ENCODE peak calls at places on chromosomes 3 and 15, in eight cellular contexts. One of them, this sample, is unnamed.
A peak's percentile ranks its signal among the peaks of the same experiment; 100 is the strongest.

GRCh38 chr3:151384741-151385174 is at the start of gene P2RY12:
- DNase-seq in naive thymus-derived CD4-positive, alpha-beta T cell: no peak
- DNase-seq in OCI-LY7: peak; percentile 35
- DNase-seq in H9: no peak
- DNase-seq in ovary: no peak
- DNase-seq in coronary artery: no peak
- DNase-seq in sigmoid colon: no peak
- DNase-seq in SK-N-SH: no peak
- DNase-seq in this sample: no peak

GRCh38 chr3:57948782-57949242 is 59.4 kb upstream of the FLNB start:
- DNase-seq in naive thymus-derived CD4-positive, alpha-beta T cell: no peak
- DNase-seq in OCI-LY7: no peak
- DNase-seq in H9: peak; percentile 30
- DNase-seq in ovary: no peak
- DNase-seq in coronary artery: no peak
- DNase-seq in sigmoid colon: peak; percentile 64
- DNase-seq in SK-N-SH: no peak
- DNase-seq in this sample: no peak

GRCh38 chr3:122754867-122755835 is 38.5 kb downstream of the HSPBAP1 start:
- DNase-seq in naive thymus-derived CD4-positive, alpha-beta T cell: peak; percentile 44
- DNase-seq in OCI-LY7: peak; percentile 48
- DNase-seq in H9: peak; percentile 70
- DNase-seq in ovary: no peak
- DNase-seq in coronary artery: no peak
- DNase-seq in sigmoid colon: no peak
- DNase-seq in SK-N-SH: peak; percentile 30
- DNase-seq in this sample: peak; percentile 52

GRCh38 chr3:49799761-49800160 is at the start of gene CDHR4:
- DNase-seq in naive thymus-derived CD4-positive, alpha-beta T cell: no peak
- DNase-seq in OCI-LY7: no peak
- DNase-seq in H9: no peak
- DNase-seq in ovary: no peak
- DNase-seq in coronary artery: peak; percentile 87
- DNase-seq in sigmoid colon: no peak
- DNase-seq in SK-N-SH: no peak
- DNase-seq in this sample: peak; percentile 71

GRCh38 chr3:7461202-7461825 is 600.4 kb downstream of the GRM7 start:
- DNase-seq in naive thymus-derived CD4-positive, alpha-beta T cell: no peak
- DNase-seq in OCI-LY7: no peak
- DNase-seq in H9: no peak
- DNase-seq in ovary: no peak
- DNase-seq in coronary artery: no peak
- DNase-seq in sigmoid colon: no peak
- DNase-seq in SK-N-SH: no peak
- DNase-seq in this sample: no peak

GRCh38 chr3:64685800-64686445 is 1.9 kb downstream of the ADAMTS9 start:
- DNase-seq in naive thymus-derived CD4-positive, alpha-beta T cell: no peak
- DNase-seq in OCI-LY7: no peak
- DNase-seq in H9: peak; percentile 94
- DNase-seq in ovary: peak; percentile 97
- DNase-seq in coronary artery: peak; percentile 97
- DNase-seq in sigmoid colon: peak; percentile 99
- DNase-seq in SK-N-SH: peak; percentile 84
- DNase-seq in this sample: peak; percentile 98

GRCh38 chr15:78396976-78397375 is 41.0 kb upstream of the IREB2 start:
- DNase-seq in naive thymus-derived CD4-positive, alpha-beta T cell: no peak
- DNase-seq in OCI-LY7: peak; percentile 8
- DNase-seq in H9: peak; percentile 64
- DNase-seq in ovary: peak; percentile 13
- DNase-seq in coronary artery: no peak
- DNase-seq in sigmoid colon: peak; percentile 87
- DNase-seq in SK-N-SH: no peak
- DNase-seq in this sample: peak; percentile 63

GRCh38 chr3:12986986-12987385 is 86.2 kb downstream of the IQSEC1 start:
- DNase-seq in naive thymus-derived CD4-positive, alpha-beta T cell: no peak
- DNase-seq in OCI-LY7: no peak
- DNase-seq in H9: no peak
- DNase-seq in ovary: no peak
- DNase-seq in coronary artery: no peak
- DNase-seq in sigmoid colon: no peak
- DNase-seq in SK-N-SH: no peak
- DNase-seq in this sample: no peak

GRCh38 chr3:188788621-188789081 is 383.1 kb upstream of the TPRG1 start:
- DNase-seq in naive thymus-derived CD4-positive, alpha-beta T cell: peak; percentile 33
- DNase-seq in OCI-LY7: no peak
- DNase-seq in H9: no peak
- DNase-seq in ovary: no peak
- DNase-seq in coronary artery: no peak
- DNase-seq in sigmoid colon: no peak
- DNase-seq in SK-N-SH: no peak
- DNase-seq in this sample: peak; percentile 93

GRCh38 chr3:3177861-3178497 is 1.5 kb downstream of the CRBN start:
- DNase-seq in naive thymus-derived CD4-positive, alpha-beta T cell: no peak
- DNase-seq in OCI-LY7: no peak
- DNase-seq in H9: no peak
- DNase-seq in ovary: no peak
- DNase-seq in coronary artery: no peak
- DNase-seq in sigmoid colon: no peak
- DNase-seq in SK-N-SH: no peak
- DNase-seq in this sample: no peak

GRCh38 chr3:188184160-188184559 is 30.2 kb downstream of the LPP start:
- DNase-seq in naive thymus-derived CD4-positive, alpha-beta T cell: no peak
- DNase-seq in OCI-LY7: no peak
- DNase-seq in H9: no peak
- DNase-seq in ovary: no peak
- DNase-seq in coronary artery: no peak
- DNase-seq in sigmoid colon: no peak
- DNase-seq in SK-N-SH: no peak
- DNase-seq in this sample: no peak

GRCh38 chr15:74317820-74318375 is 49.5 kb downstream of the CYP11A1 start:
- DNase-seq in naive thymus-derived CD4-positive, alpha-beta T cell: no peak
- DNase-seq in OCI-LY7: no peak
- DNase-seq in H9: no peak
- DNase-seq in ovary: peak; percentile 85
- DNase-seq in coronary artery: peak; percentile 95
- DNase-seq in sigmoid colon: peak; percentile 93
- DNase-seq in SK-N-SH: peak; percentile 42
- DNase-seq in this sample: no peak

GRCh38 chr15:65258863-65259262 is 27.8 kb downstream of the PARP16 start:
- DNase-seq in naive thymus-derived CD4-positive, alpha-beta T cell: no peak
- DNase-seq in OCI-LY7: no peak
- DNase-seq in H9: no peak
- DNase-seq in ovary: peak; percentile 43
- DNase-seq in coronary artery: no peak
- DNase-seq in sigmoid colon: peak; percentile 81
- DNase-seq in SK-N-SH: no peak
- DNase-seq in this sample: no peak

GRCh38 chr3:159733194-159733860 is 255.3 kb upstream of the IL12A start:
- DNase-seq in naive thymus-derived CD4-positive, alpha-beta T cell: no peak
- DNase-seq in OCI-LY7: no peak
- DNase-seq in H9: no peak
- DNase-seq in ovary: no peak
- DNase-seq in coronary artery: no peak
- DNase-seq in sigmoid colon: no peak
- DNase-seq in SK-N-SH: no peak
- DNase-seq in this sample: peak; percentile 67

GRCh38 chr15:48516125-48516524 is 129.4 kb downstream of the FBN1 start:
- DNase-seq in naive thymus-derived CD4-positive, alpha-beta T cell: no peak
- DNase-seq in OCI-LY7: no peak
- DNase-seq in H9: no peak
- DNase-seq in ovary: no peak
- DNase-seq in coronary artery: no peak
- DNase-seq in sigmoid colon: no peak
- DNase-seq in SK-N-SH: no peak
- DNase-seq in this sample: no peak

GRCh38 chr15:48507416-48508065 is 138.0 kb downstream of the FBN1 start:
- DNase-seq in naive thymus-derived CD4-positive, alpha-beta T cell: peak; percentile 1
- DNase-seq in OCI-LY7: peak; percentile 41
- DNase-seq in H9: peak; percentile 37
- DNase-seq in ovary: peak; percentile 25
- DNase-seq in coronary artery: no peak
- DNase-seq in sigmoid colon: no peak
- DNase-seq in SK-N-SH: peak; percentile 42
- DNase-seq in this sample: peak; percentile 84

GRCh38 chr15:48515497-48515896 is 130.0 kb downstream of the FBN1 start:
- DNase-seq in naive thymus-derived CD4-positive, alpha-beta T cell: no peak
- DNase-seq in OCI-LY7: no peak
- DNase-seq in H9: no peak
- DNase-seq in ovary: no peak
- DNase-seq in coronary artery: no peak
- DNase-seq in sigmoid colon: no peak
- DNase-seq in SK-N-SH: no peak
- DNase-seq in this sample: no peak

GRCh38 chr15:48514103-48514817 is 131.2 kb downstream of the FBN1 start:
- DNase-seq in naive thymus-derived CD4-positive, alpha-beta T cell: no peak
- DNase-seq in OCI-LY7: no peak
- DNase-seq in H9: no peak
- DNase-seq in ovary: no peak
- DNase-seq in coronary artery: no peak
- DNase-seq in sigmoid colon: no peak
- DNase-seq in SK-N-SH: no peak
- DNase-seq in this sample: no peak

DNA sequence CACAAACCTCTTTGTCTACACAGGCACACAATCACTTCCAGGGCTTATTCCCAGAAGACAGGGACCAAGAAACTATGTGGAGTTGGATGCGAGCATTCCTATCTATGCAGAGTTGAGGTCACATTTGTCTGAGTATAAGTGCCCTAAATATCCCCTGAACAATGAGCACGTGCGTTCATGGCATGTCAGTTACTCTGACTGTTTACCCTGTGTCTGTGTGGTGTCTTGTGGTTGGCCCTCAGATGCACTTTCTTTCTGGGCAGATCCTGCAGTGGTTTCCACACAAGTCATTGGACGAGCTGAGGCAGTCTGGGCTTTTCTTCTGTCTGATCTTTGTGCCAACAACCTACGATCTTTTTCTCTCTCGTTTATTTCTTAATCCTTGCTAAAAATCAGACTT is 134.5 kb downstream of the FBN1 start:
- DNase-seq in naive thymus-derived CD4-positive, alpha-beta T cell: no peak
- DNase-seq in OCI-LY7: no peak
- DNase-seq in H9: no peak
- DNase-seq in ovary: no peak
- DNase-seq in coronary artery: no peak
- DNase-seq in sigmoid colon: peak; percentile 68
- DNase-seq in SK-N-SH: no peak
- DNase-seq in this sample: peak; percentile 16
- H3K27ac ChIP-seq in naive thymus-derived CD4-positive, alpha-beta T cell: no peak overlapping the region
- H3K27ac ChIP-seq in OCI-LY7: no peak overlapping the region
- H3K27ac ChIP-seq in H9: no peak overlapping the region
- H3K27ac ChIP-seq in ovary: no peak overlapping the region
- H3K27ac ChIP-seq in coronary artery: no peak overlapping the region
- H3K27ac ChIP-seq in sigmoid colon: peak overlapping the region; percentile 33
- H3K27ac ChIP-seq in SK-N-SH: no peak overlapping the region
- H3K27ac ChIP-seq in this sample: no peak overlapping the region

DNA sequence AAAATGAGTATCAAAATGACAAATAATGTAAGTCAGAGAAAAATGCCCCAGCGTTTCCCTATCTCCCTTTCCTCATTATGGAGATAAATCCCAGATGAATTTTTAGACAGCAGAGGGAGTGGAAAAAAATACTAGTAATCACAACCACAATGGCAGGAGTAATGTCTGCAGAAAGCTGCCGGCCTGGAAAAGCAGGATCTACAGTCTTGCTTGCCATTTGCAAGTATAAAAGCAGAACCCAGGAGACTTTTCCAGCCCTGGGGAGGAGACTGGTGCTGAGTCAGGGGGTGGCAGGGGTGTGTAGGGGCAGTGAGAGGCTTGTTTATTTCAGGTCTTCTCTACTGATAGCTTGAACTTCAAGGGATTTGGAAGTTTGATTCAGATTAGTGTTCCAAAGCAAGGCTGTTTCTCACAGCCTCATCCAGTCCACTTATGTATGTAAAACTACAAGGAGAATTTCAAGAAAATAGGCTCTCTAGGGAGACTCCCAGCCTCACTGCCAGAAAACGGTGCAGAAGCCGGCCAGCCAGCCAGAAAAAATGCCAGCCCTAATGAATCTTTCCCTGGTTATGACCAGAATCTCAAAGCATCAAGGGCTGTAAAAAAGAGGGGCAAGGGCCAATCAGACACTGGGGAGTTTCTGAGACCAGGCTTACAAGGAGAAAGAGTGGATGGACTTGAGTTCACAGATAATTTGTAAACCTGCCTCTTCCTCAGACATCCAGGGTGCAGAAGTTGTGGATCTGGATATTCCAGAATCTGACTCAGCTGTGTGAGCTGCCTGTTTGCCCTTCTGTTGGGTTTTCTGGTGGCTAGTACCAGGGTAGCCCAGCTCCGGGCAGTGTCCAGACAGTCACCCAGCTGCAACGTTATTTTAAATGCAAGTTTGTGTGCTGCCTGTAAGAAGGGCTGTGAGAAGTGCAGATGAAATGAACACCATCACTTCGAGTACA is 1052.7 kb downstream of the TUSC7 start:
- DNase-seq in naive thymus-derived CD4-positive, alpha-beta T cell: no peak
- DNase-seq in OCI-LY7: no peak
- DNase-seq in H9: no peak
- DNase-seq in ovary: no peak
- DNase-seq in coronary artery: no peak
- DNase-seq in sigmoid colon: no peak
- DNase-seq in SK-N-SH: peak; percentile 15
- DNase-seq in this sample: no peak
- H3K27ac ChIP-seq in naive thymus-derived CD4-positive, alpha-beta T cell: no peak overlapping the region
- H3K27ac ChIP-seq in OCI-LY7: no peak overlapping the region
- H3K27ac ChIP-seq in H9: no peak overlapping the region
- H3K27ac ChIP-seq in ovary: no peak overlapping the region
- H3K27ac ChIP-seq in coronary artery: no peak overlapping the region
- H3K27ac ChIP-seq in sigmoid colon: no peak overlapping the region
- H3K27ac ChIP-seq in SK-N-SH: peak overlapping the region; percentile 93
- H3K27ac ChIP-seq in this sample: no peak overlapping the region

GRCh38 chr3:146803746-146804145 is 198.6 kb upstream of the PLSCR5 start:
- DNase-seq in naive thymus-derived CD4-positive, alpha-beta T cell: no peak
- DNase-seq in OCI-LY7: no peak
- DNase-seq in H9: no peak
- DNase-seq in ovary: no peak
- DNase-seq in coronary artery: no peak
- DNase-seq in sigmoid colon: no peak
- DNase-seq in SK-N-SH: no peak
- DNase-seq in this sample: peak; percentile 69
- H3K27ac ChIP-seq in naive thymus-derived CD4-positive, alpha-beta T cell: no peak overlapping the region
- H3K27ac ChIP-seq in OCI-LY7: no peak overlapping the region
- H3K27ac ChIP-seq in H9: no peak overlapping the region
- H3K27ac ChIP-seq in ovary: no peak overlapping the region
- H3K27ac ChIP-seq in coronary artery: no peak overlapping the region
- H3K27ac ChIP-seq in sigmoid colon: no peak overlapping the region
- H3K27ac ChIP-seq in SK-N-SH: peak overlapping the region; percentile 79
- H3K27ac ChIP-seq in this sample: no peak overlapping the region

DNA sequence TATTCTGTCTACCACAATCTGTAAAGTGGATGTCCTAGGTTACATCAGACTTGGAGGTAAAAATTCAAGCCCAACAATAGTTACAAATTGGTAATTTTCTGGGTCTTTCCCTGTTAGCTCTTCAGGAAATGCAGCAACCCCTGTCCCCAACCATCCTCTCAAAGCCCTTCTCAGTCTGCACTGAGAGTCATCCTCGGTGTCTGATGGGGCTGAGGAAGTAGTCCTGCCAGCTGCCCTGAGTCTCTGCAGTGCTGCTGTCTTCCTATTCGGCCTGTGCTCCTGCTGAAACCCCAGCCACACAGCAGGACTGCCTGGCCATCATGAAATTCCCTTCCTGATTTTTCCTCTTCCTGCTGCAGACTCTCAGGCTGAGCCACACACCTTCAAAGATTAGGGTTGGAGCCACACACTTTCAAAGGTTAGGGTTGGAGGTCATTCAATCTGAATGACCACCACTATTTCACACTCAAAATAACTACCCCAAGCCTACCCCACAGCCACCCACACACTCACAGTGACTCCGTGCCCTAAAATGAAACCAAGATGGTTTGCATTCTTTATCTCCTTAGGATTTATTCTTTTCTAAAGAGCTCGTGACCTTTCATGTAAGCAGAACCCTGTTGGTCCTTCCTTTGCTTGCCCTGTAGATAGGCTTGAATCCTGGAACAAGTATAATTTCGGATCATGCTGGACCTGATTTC is 17.6 kb downstream of the TRIM42 start:
- DNase-seq in naive thymus-derived CD4-positive, alpha-beta T cell: no peak
- DNase-seq in OCI-LY7: no peak
- DNase-seq in H9: no peak
- DNase-seq in ovary: no peak
- DNase-seq in coronary artery: no peak
- DNase-seq in sigmoid colon: no peak
- DNase-seq in SK-N-SH: no peak
- DNase-seq in this sample: no peak
- H3K27ac ChIP-seq in naive thymus-derived CD4-positive, alpha-beta T cell: no peak overlapping the region
- H3K27ac ChIP-seq in OCI-LY7: no peak overlapping the region
- H3K27ac ChIP-seq in H9: no peak overlapping the region
- H3K27ac ChIP-seq in ovary: no peak overlapping the region
- H3K27ac ChIP-seq in coronary artery: no peak overlapping the region
- H3K27ac ChIP-seq in sigmoid colon: no peak overlapping the region
- H3K27ac ChIP-seq in SK-N-SH: no peak overlapping the region
- H3K27ac ChIP-seq in this sample: no peak overlapping the region

This sample was measured in cardiac muscle cell.